ENCODE peak calls at places on chromosomes 12 and 14, in ten cellular contexts. One of them, this sample, is unnamed.
A peak's percentile ranks its signal among the peaks of the same experiment; 100 is the strongest.

GRCh38 chr14:100263141-100263540 is 24.2 kb downstream of the YY1 start:
- DNase-seq in tibial artery: no peak
- DNase-seq in stomach: no peak
- DNase-seq in HFF-Myc: no peak
- DNase-seq in NT2/D1: no peak
- DNase-seq in fibroblast of the aortic adventitia: no peak
- DNase-seq in stimulated activated CD4-positive, alpha-beta T cell treated with anti-CD3 and anti-CD28 coated beads, Interleukin-4, amount 100 ng/mL, for 48 hours: no peak
- DNase-seq in amniotic stem cell: no peak
- DNase-seq in NCI-H2029 treated with DMSO at 0.1 percent for 48 hours: no peak
- DNase-seq in GM23338: no peak
- DNase-seq in this sample: peak; percentile 54

GRCh38 chr14:52079239-52079956 is 10.5 kb upstream of the NID2 start:
- DNase-seq in NT2/D1: no peak
- DNase-seq in stimulated activated CD4-positive, alpha-beta T cell treated with anti-CD3 and anti-CD28 coated beads, Interleukin-4, amount 100 ng/mL, for 48 hours: no peak
- DNase-seq in fibroblast of the aortic adventitia: peak; percentile 61
- DNase-seq in tibial artery: no peak
- DNase-seq in amniotic stem cell: no peak
- DNase-seq in HFF-Myc: no peak
- DNase-seq in stomach: no peak
- DNase-seq in GM23338: no peak
- DNase-seq in NCI-H2029 treated with DMSO at 0.1 percent for 48 hours: no peak
- DNase-seq in this sample: no peak

GRCh38 chr14:100532154-100532915 is 54.9 kb downstream of the BEGAIN start:
- DNase-seq in GM23338: no peak
- DNase-seq in stimulated activated CD4-positive, alpha-beta T cell treated with anti-CD3 and anti-CD28 coated beads, Interleukin-4, amount 100 ng/mL, for 48 hours: no peak
- DNase-seq in fibroblast of the aortic adventitia: no peak
- DNase-seq in NCI-H2029 treated with DMSO at 0.1 percent for 48 hours: no peak
- DNase-seq in stomach: peak; percentile 10
- DNase-seq in amniotic stem cell: no peak
- DNase-seq in HFF-Myc: no peak
- DNase-seq in tibial artery: no peak
- DNase-seq in NT2/D1: no peak
- DNase-seq in this sample: peak; percentile 27

GRCh38 chr12:56377310-56377988 is 14.8 kb upstream of the APOF start:
- DNase-seq in NT2/D1: peak; percentile 48
- DNase-seq in GM23338: peak; percentile 50
- DNase-seq in amniotic stem cell: no peak
- DNase-seq in stomach: no peak
- DNase-seq in NCI-H2029 treated with DMSO at 0.1 percent for 48 hours: no peak
- DNase-seq in stimulated activated CD4-positive, alpha-beta T cell treated with anti-CD3 and anti-CD28 coated beads, Interleukin-4, amount 100 ng/mL, for 48 hours: no peak
- DNase-seq in fibroblast of the aortic adventitia: peak; percentile 23
- DNase-seq in tibial artery: no peak
- DNase-seq in HFF-Myc: no peak
- DNase-seq in this sample: peak; percentile 20

GRCh38 chr12:54683388-54683787 is 35.2 kb upstream of the DCD start:
- DNase-seq in NCI-H2029 treated with DMSO at 0.1 percent for 48 hours: peak; percentile 54
- DNase-seq in amniotic stem cell: no peak
- DNase-seq in stomach: no peak
- DNase-seq in tibial artery: no peak
- DNase-seq in fibroblast of the aortic adventitia: no peak
- DNase-seq in GM23338: peak; percentile 43
- DNase-seq in stimulated activated CD4-positive, alpha-beta T cell treated with anti-CD3 and anti-CD28 coated beads, Interleukin-4, amount 100 ng/mL, for 48 hours: no peak
- DNase-seq in HFF-Myc: no peak
- DNase-seq in NT2/D1: peak; percentile 91
- DNase-seq in this sample: no peak

GRCh38 chr12:98465950-98466349 is 49.4 kb upstream of the TMPO start:
- DNase-seq in GM23338: no peak
- DNase-seq in fibroblast of the aortic adventitia: no peak
- DNase-seq in stomach: no peak
- DNase-seq in stimulated activated CD4-positive, alpha-beta T cell treated with anti-CD3 and anti-CD28 coated beads, Interleukin-4, amount 100 ng/mL, for 48 hours: no peak
- DNase-seq in HFF-Myc: no peak
- DNase-seq in NT2/D1: no peak
- DNase-seq in amniotic stem cell: no peak
- DNase-seq in tibial artery: no peak
- DNase-seq in NCI-H2029 treated with DMSO at 0.1 percent for 48 hours: no peak
- DNase-seq in this sample: no peak

GRCh38 chr12:110467847-110468211 is 228 bp downstream of the GPN3 start:
- DNase-seq in tibial artery: no peak
- DNase-seq in NT2/D1: no peak
- DNase-seq in fibroblast of the aortic adventitia: no peak
- DNase-seq in NCI-H2029 treated with DMSO at 0.1 percent for 48 hours: no peak
- DNase-seq in stimulated activated CD4-positive, alpha-beta T cell treated with anti-CD3 and anti-CD28 coated beads, Interleukin-4, amount 100 ng/mL, for 48 hours: no peak
- DNase-seq in GM23338: no peak
- DNase-seq in HFF-Myc: no peak
- DNase-seq in amniotic stem cell: no peak
- DNase-seq in stomach: no peak
- DNase-seq in this sample: no peak

GRCh38 chr14:93173943-93174395 is 10.7 kb downstream of the MOAP1 start:
- DNase-seq in stimulated activated CD4-positive, alpha-beta T cell treated with anti-CD3 and anti-CD28 coated beads, Interleukin-4, amount 100 ng/mL, for 48 hours: no peak
- DNase-seq in NCI-H2029 treated with DMSO at 0.1 percent for 48 hours: no peak
- DNase-seq in amniotic stem cell: no peak
- DNase-seq in tibial artery: no peak
- DNase-seq in GM23338: no peak
- DNase-seq in fibroblast of the aortic adventitia: peak; percentile 10
- DNase-seq in HFF-Myc: no peak
- DNase-seq in stomach: peak; percentile 14
- DNase-seq in NT2/D1: no peak
- DNase-seq in this sample: no peak

GRCh38 chr14:33966276-33966675 is 15.4 kb upstream of the EGLN3 start:
- DNase-seq in NCI-H2029 treated with DMSO at 0.1 percent for 48 hours: no peak
- DNase-seq in NT2/D1: no peak
- DNase-seq in HFF-Myc: no peak
- DNase-seq in tibial artery: no peak
- DNase-seq in amniotic stem cell: no peak
- DNase-seq in fibroblast of the aortic adventitia: no peak
- DNase-seq in GM23338: no peak
- DNase-seq in stimulated activated CD4-positive, alpha-beta T cell treated with anti-CD3 and anti-CD28 coated beads, Interleukin-4, amount 100 ng/mL, for 48 hours: no peak
- DNase-seq in stomach: no peak
- DNase-seq in this sample: no peak

GRCh38 chr12:78192979-78193378 is 362.3 kb downstream of the NAV3 start:
- DNase-seq in fibroblast of the aortic adventitia: peak; percentile 49
- DNase-seq in stimulated activated CD4-positive, alpha-beta T cell treated with anti-CD3 and anti-CD28 coated beads, Interleukin-4, amount 100 ng/mL, for 48 hours: no peak
- DNase-seq in GM23338: no peak
- DNase-seq in amniotic stem cell: no peak
- DNase-seq in stomach: no peak
- DNase-seq in tibial artery: no peak
- DNase-seq in HFF-Myc: no peak
- DNase-seq in NCI-H2029 treated with DMSO at 0.1 percent for 48 hours: no peak
- DNase-seq in NT2/D1: no peak
- DNase-seq in this sample: no peak

GRCh38 chr12:105724651-105725050 is 394.2 kb downstream of the C12orf75 start:
- DNase-seq in stimulated activated CD4-positive, alpha-beta T cell treated with anti-CD3 and anti-CD28 coated beads, Interleukin-4, amount 100 ng/mL, for 48 hours: no peak
- DNase-seq in GM23338: no peak
- DNase-seq in NCI-H2029 treated with DMSO at 0.1 percent for 48 hours: no peak
- DNase-seq in fibroblast of the aortic adventitia: peak; percentile 4
- DNase-seq in amniotic stem cell: no peak
- DNase-seq in tibial artery: no peak
- DNase-seq in HFF-Myc: no peak
- DNase-seq in NT2/D1: no peak
- DNase-seq in stomach: no peak
- DNase-seq in this sample: no peak

GRCh38 chr12:31790759-31791158 is 61.9 kb upstream of the AMN1 start:
- DNase-seq in stimulated activated CD4-positive, alpha-beta T cell treated with anti-CD3 and anti-CD28 coated beads, Interleukin-4, amount 100 ng/mL, for 48 hours: no peak
- DNase-seq in stomach: no peak
- DNase-seq in HFF-Myc: no peak
- DNase-seq in GM23338: no peak
- DNase-seq in fibroblast of the aortic adventitia: no peak
- DNase-seq in amniotic stem cell: no peak
- DNase-seq in NCI-H2029 treated with DMSO at 0.1 percent for 48 hours: no peak
- DNase-seq in tibial artery: no peak
- DNase-seq in NT2/D1: no peak
- DNase-seq in this sample: no peak

GRCh38 chr12:6333566-6333965 is 8.3 kb downstream of the TNFRSF1A start:
- DNase-seq in amniotic stem cell: peak; percentile 42
- DNase-seq in fibroblast of the aortic adventitia: peak; percentile 54
- DNase-seq in GM23338: no peak
- DNase-seq in HFF-Myc: no peak
- DNase-seq in tibial artery: no peak
- DNase-seq in stimulated activated CD4-positive, alpha-beta T cell treated with anti-CD3 and anti-CD28 coated beads, Interleukin-4, amount 100 ng/mL, for 48 hours: no peak
- DNase-seq in NT2/D1: no peak
- DNase-seq in NCI-H2029 treated with DMSO at 0.1 percent for 48 hours: no peak
- DNase-seq in stomach: no peak
- DNase-seq in this sample: peak; percentile 71

GRCh38 chr14:92922155-92922735 is 705 bp upstream of the CHGA start:
- DNase-seq in NT2/D1: no peak
- DNase-seq in stomach: no peak
- DNase-seq in stimulated activated CD4-positive, alpha-beta T cell treated with anti-CD3 and anti-CD28 coated beads, Interleukin-4, amount 100 ng/mL, for 48 hours: no peak
- DNase-seq in NCI-H2029 treated with DMSO at 0.1 percent for 48 hours: no peak
- DNase-seq in HFF-Myc: no peak
- DNase-seq in tibial artery: no peak
- DNase-seq in amniotic stem cell: no peak
- DNase-seq in GM23338: no peak
- DNase-seq in fibroblast of the aortic adventitia: no peak
- DNase-seq in this sample: no peak

GRCh38 chr14:71022015-71022919 is 115.0 kb downstream of the PCNX1 start:
- DNase-seq in NCI-H2029 treated with DMSO at 0.1 percent for 48 hours: no peak
- DNase-seq in NT2/D1: no peak
- DNase-seq in GM23338: no peak
- DNase-seq in stomach: no peak
- DNase-seq in tibial artery: no peak
- DNase-seq in stimulated activated CD4-positive, alpha-beta T cell treated with anti-CD3 and anti-CD28 coated beads, Interleukin-4, amount 100 ng/mL, for 48 hours: no peak
- DNase-seq in HFF-Myc: no peak
- DNase-seq in fibroblast of the aortic adventitia: no peak
- DNase-seq in amniotic stem cell: no peak
- DNase-seq in this sample: no peak

GRCh38 chr14:24136684-24137528 is 912 bp downstream of the PSME1 start:
- DNase-seq in fibroblast of the aortic adventitia: no peak
- DNase-seq in stimulated activated CD4-positive, alpha-beta T cell treated with anti-CD3 and anti-CD28 coated beads, Interleukin-4, amount 100 ng/mL, for 48 hours: no peak
- DNase-seq in tibial artery: no peak
- DNase-seq in NCI-H2029 treated with DMSO at 0.1 percent for 48 hours: no peak
- DNase-seq in HFF-Myc: no peak
- DNase-seq in NT2/D1: no peak
- DNase-seq in stomach: no peak
- DNase-seq in GM23338: peak; percentile 13
- DNase-seq in amniotic stem cell: no peak
- DNase-seq in this sample: no peak

GRCh38 chr14:73721101-73721821 is 7.1 kb upstream of the PNMA1 start:
- DNase-seq in HFF-Myc: no peak
- DNase-seq in NT2/D1: no peak
- DNase-seq in NCI-H2029 treated with DMSO at 0.1 percent for 48 hours: no peak
- DNase-seq in tibial artery: peak; percentile 58
- DNase-seq in stomach: no peak
- DNase-seq in fibroblast of the aortic adventitia: no peak
- DNase-seq in GM23338: peak; percentile 78
- DNase-seq in amniotic stem cell: no peak
- DNase-seq in stimulated activated CD4-positive, alpha-beta T cell treated with anti-CD3 and anti-CD28 coated beads, Interleukin-4, amount 100 ng/mL, for 48 hours: no peak
- DNase-seq in this sample: no peak

GRCh38 chr14:34650786-34651584 is 21.0 kb upstream of the SNX6 start:
- DNase-seq in fibroblast of the aortic adventitia: peak; percentile 99
- DNase-seq in NCI-H2029 treated with DMSO at 0.1 percent for 48 hours: no peak
- DNase-seq in amniotic stem cell: peak; percentile 90
- DNase-seq in stimulated activated CD4-positive, alpha-beta T cell treated with anti-CD3 and anti-CD28 coated beads, Interleukin-4, amount 100 ng/mL, for 48 hours: no peak
- DNase-seq in NT2/D1: no peak
- DNase-seq in tibial artery: no peak
- DNase-seq in stomach: no peak
- DNase-seq in HFF-Myc: peak; percentile 99
- DNase-seq in GM23338: no peak
- DNase-seq in this sample: peak; percentile 88

GRCh38 chr12:113305281-113305856 is 29.5 kb downstream of the SLC8B1 start:
- DNase-seq in stomach: no peak
- DNase-seq in NCI-H2029 treated with DMSO at 0.1 percent for 48 hours: no peak
- DNase-seq in stimulated activated CD4-positive, alpha-beta T cell treated with anti-CD3 and anti-CD28 coated beads, Interleukin-4, amount 100 ng/mL, for 48 hours: no peak
- DNase-seq in GM23338: no peak
- DNase-seq in tibial artery: no peak
- DNase-seq in fibroblast of the aortic adventitia: no peak
- DNase-seq in HFF-Myc: no peak
- DNase-seq in amniotic stem cell: no peak
- DNase-seq in NT2/D1: no peak
- DNase-seq in this sample: no peak

GRCh38 chr12:115355301-115355700 is 671.3 kb upstream of the TBX3 start:
- DNase-seq in HFF-Myc: no peak
- DNase-seq in NCI-H2029 treated with DMSO at 0.1 percent for 48 hours: no peak
- DNase-seq in amniotic stem cell: no peak
- DNase-seq in tibial artery: no peak
- DNase-seq in stimulated activated CD4-positive, alpha-beta T cell treated with anti-CD3 and anti-CD28 coated beads, Interleukin-4, amount 100 ng/mL, for 48 hours: no peak
- DNase-seq in NT2/D1: no peak
- DNase-seq in fibroblast of the aortic adventitia: no peak
- DNase-seq in stomach: no peak
- DNase-seq in GM23338: no peak
- DNase-seq in this sample: no peak

GRCh38 chr12:25458047-25458552 is 95.0 kb downstream of the LMNTD1 start:
- DNase-seq in amniotic stem cell: peak; percentile 99
- DNase-seq in stomach: no peak
- DNase-seq in fibroblast of the aortic adventitia: peak; percentile 92
- DNase-seq in NCI-H2029 treated with DMSO at 0.1 percent for 48 hours: no peak
- DNase-seq in GM23338: no peak
- DNase-seq in NT2/D1: no peak
- DNase-seq in stimulated activated CD4-positive, alpha-beta T cell treated with anti-CD3 and anti-CD28 coated beads, Interleukin-4, amount 100 ng/mL, for 48 hours: no peak
- DNase-seq in HFF-Myc: peak; percentile 94
- DNase-seq in tibial artery: no peak
- DNase-seq in this sample: peak; percentile 53

GRCh38 chr12:51970904-51971646 is 19.6 kb downstream of the ACVR1B start:
- DNase-seq in NT2/D1: no peak
- DNase-seq in stimulated activated CD4-positive, alpha-beta T cell treated with anti-CD3 and anti-CD28 coated beads, Interleukin-4, amount 100 ng/mL, for 48 hours: peak; percentile 36
- DNase-seq in tibial artery: no peak
- DNase-seq in NCI-H2029 treated with DMSO at 0.1 percent for 48 hours: no peak
- DNase-seq in amniotic stem cell: no peak
- DNase-seq in fibroblast of the aortic adventitia: peak; percentile 51
- DNase-seq in stomach: no peak
- DNase-seq in GM23338: peak; percentile 87
- DNase-seq in HFF-Myc: no peak
- DNase-seq in this sample: peak; percentile 35

GRCh38 chr12:16726879-16727278 is 120.9 kb upstream of the LMO3 start:
- DNase-seq in amniotic stem cell: no peak
- DNase-seq in GM23338: no peak
- DNase-seq in stomach: no peak
- DNase-seq in stimulated activated CD4-positive, alpha-beta T cell treated with anti-CD3 and anti-CD28 coated beads, Interleukin-4, amount 100 ng/mL, for 48 hours: no peak
- DNase-seq in tibial artery: no peak
- DNase-seq in fibroblast of the aortic adventitia: peak; percentile 63
- DNase-seq in NCI-H2029 treated with DMSO at 0.1 percent for 48 hours: no peak
- DNase-seq in HFF-Myc: no peak
- DNase-seq in NT2/D1: no peak
- DNase-seq in this sample: no peak